ENCODE peak calls at places on chromosomes 1 and 21, in nine cellular contexts. I, O, L, W, G, S, A, K and R are unnamed samples.

GRCh38 chr1:99969260-99969728 is 502 bp upstream of the SLC35A3 start:
- DNase-seq in I (peak), O (no peak), L (peak), W (no peak), G (no peak), S (peak), A (no peak), K (no peak), R (no peak)

GRCh38 chr1:188164459-188164858 is 1335.7 kb downstream of the PLA2G4A start:
- DNase-seq in I (no peak), O (no peak), L (no peak), W (no peak), G (no peak), S (no peak), A (no peak), K (no peak), R (no peak)

GRCh38 chr1:212062832-212063438 is 27.4 kb downstream of the DTL start:
- DNase-seq in I (peak), O (no peak), L (no peak), W (peak), G (no peak), S (peak), A (no peak), K (no peak), R (no peak)

GRCh38 chr1:67097305-67097704 is 37.5 kb downstream of the C1orf141 start:
- DNase-seq in I (peak), O (no peak), L (no peak), W (no peak), G (no peak), S (peak), A (no peak), K (no peak), R (no peak)

GRCh38 chr1:55015123-55015522 is 16.4 kb downstream of the BSND start:
- DNase-seq in I (no peak), O (peak), L (no peak), W (no peak), G (no peak), S (no peak), A (peak), K (no peak), R (no peak)

GRCh38 chr1:218347316-218347712 is 2.2 kb downstream of the TGFB2 start:
- DNase-seq in I (peak), O (no peak), L (no peak), W (no peak), G (no peak), S (no peak), A (no peak), K (peak), R (no peak)

GRCh38 chr1:231216515-231216914 is 24.5 kb upstream of the GNPAT start:
- DNase-seq in I (peak), O (no peak), L (no peak), W (no peak), G (no peak), S (no peak), A (peak), K (no peak), R (peak)

GRCh38 chr1:59643526-59643925 is 171.2 kb upstream of the HOOK1 start:
- DNase-seq in I (no peak), O (no peak), L (no peak), W (no peak), G (no peak), S (no peak), A (no peak), K (no peak), R (no peak)

GRCh38 chr1:212431656-212432055 is 1.1 kb upstream of the NENF start:
- DNase-seq in I (peak), O (no peak), L (no peak), W (no peak), G (no peak), S (no peak), A (no peak), K (no peak), R (no peak)

GRCh38 chr1:2499260-2499659 is 23.2 kb downstream of the PLCH2 start:
- DNase-seq in I (no peak), O (no peak), L (no peak), W (no peak), G (no peak), S (no peak), A (no peak), K (no peak), R (no peak)
- H3K27ac ChIP-seq in I (no peak), O (no peak), L (no peak), W (no peak), G (no peak), S (no peak), A (no peak), K (no peak), R (no peak)

GRCh38 chr1:194466706-194467105 is 1280.3 kb upstream of the B3GALT2 start:
- DNase-seq in I (peak), O (no peak), L (no peak), W (no peak), G (no peak), S (no peak), A (no peak), K (no peak), R (no peak)
- TF ChIP-seq CTCF in I (peak), O (no peak), L (no peak), W (no peak), G (no peak), S (no peak), A (no peak), K (no peak), R (no peak)

DNA sequence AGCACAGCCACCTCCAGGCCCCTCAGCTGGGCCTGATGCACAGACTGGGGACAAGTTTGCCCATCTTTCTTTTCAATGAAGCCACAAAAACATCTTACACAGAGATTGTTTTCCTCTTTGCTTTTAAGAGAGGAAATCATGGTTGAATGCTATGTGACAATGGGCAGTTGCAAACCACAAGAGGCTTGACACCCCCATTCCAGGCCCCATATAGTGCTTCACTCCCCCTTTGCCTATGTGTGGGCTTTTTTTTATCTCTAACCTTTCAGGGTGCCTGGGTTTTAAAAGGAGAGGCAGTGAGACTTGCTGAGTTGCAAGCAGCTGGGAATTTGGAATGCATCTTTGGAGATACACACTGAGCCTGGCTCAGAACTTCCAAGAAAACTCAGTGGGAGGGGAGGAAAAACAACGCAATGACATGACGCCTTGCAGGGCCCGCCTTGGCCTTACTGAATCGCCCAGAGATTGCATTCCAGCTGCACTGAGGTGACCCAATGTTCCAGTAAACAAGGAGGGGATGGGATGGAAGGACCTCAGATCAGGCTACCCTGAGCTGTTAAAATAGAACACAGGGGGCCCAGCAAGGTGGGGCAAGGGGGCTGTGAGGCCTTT is 145.2 kb upstream of the ZNF648 start:
- DNase-seq in I (no peak), O (no peak), L (no peak), W (no peak), G (no peak), S (no peak), A (no peak), K (peak), R (peak)
- TF ChIP-seq POLR2AphosphoS5 in I (no peak), O (peak), L (peak), W (no peak), G (no peak), S (no peak), A (no peak), K (peak), R (peak)

DNA sequence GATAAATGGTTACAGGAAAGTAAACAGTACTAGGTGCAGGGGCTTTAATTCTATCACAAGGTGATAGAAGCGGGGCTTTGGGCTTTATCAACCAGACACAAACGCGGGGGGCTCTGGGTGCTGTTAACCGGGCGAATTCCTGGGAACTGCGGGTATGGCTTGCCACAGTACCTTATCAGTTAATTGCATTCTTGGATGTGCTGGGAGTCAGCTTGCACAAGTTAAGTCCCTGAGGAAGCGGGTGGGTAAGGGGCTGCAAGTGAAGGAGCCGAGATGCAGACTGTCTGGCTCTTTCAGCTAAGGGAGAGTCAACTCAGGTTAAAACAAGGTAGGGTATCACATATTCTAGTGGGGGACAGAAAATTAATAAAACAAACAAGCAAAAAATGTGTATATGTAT is 661 bp downstream of the GBP4 start:
- DNase-seq in I (peak), O (no peak), L (no peak), W (peak), G (no peak), S (no peak), A (no peak), K (no peak), R (no peak)
- H3K27ac ChIP-seq in I (no peak), O (peak), L (peak), W (no peak), G (no peak), S (no peak), A (peak), K (peak), R (peak)

DNA sequence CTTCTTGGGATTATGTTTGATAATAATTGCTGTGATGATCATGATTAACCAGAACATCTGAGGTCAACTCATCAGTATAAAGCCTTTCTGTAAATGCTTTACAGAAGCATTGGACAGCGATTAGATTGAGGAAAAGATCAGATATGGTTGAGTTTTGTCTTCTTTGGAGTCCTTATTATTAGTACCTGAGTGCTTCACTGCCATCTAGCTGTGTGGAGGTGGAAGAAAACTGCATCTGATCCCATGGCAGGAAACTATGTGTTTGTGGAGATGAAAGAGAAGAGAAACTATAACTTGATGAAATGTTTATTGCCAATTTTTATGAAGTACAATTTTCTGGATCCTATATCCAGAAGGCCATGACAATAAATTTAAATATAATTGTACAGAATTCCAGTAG is 11.4 kb downstream of the FLG2 start:
- DNase-seq in I (peak), O (no peak), L (no peak), W (no peak), G (no peak), S (peak), A (no peak), K (no peak), R (no peak)
- TF ChIP-seq CTCF in I (peak), O (no peak), L (no peak), W (no peak), G (no peak), S (peak), A (no peak), K (no peak), R (no peak)

DNA sequence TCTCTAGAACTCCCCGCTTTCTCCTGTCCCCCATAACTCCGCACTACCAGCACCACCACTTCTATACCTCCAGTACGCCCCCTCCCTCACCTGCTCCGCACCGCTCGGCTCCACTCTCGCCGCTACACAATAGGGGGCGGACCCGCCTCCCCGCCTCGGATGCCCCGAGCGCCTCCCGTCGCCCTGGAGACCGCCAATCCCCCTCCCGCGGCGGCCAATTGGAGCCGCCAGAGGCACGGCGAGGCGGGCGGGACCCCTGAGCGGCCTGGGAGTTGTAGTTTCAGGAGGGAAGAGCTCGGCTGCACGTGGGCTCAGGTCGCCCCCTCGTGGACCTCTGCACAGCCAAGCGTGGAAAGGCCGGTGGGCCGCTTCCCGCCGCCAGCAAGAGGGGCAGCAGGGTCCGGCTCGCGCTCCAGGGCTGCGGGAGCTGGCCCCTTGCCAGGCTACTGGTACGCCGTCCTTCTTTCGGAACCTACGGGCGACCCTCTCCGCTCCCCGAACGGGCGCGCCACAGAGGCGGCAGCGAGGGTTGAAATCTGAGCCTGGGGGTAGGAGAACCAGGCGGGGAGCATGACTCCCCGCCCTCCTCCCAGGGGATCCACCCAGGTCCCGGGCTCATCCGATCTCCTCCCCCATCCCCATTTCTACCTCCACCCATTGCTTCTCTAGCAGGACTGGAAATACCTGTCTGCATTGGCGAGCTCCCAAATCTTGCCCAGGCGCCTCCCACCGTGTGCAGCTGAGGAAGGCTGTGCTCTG is at the start of gene IGSF9:
- DNase-seq in I (peak), O (peak), L (peak), W (peak), G (no peak), S (peak), A (peak), K (peak), R (peak)
- TF ChIP-seq POLR2AphosphoS5 in I (peak), O (peak), L (peak), W (no peak), G (no peak), S (peak), A (peak), K (peak), R (peak)

GRCh38 chr1:234897754-234898454 is 230.7 kb downstream of the TOMM20 start:
- DNase-seq in I (no peak), O (no peak), L (no peak), W (no peak), G (no peak), S (no peak), A (no peak), K (no peak), R (no peak)
- H3K27ac ChIP-seq in I (no peak), O (peak), L (no peak), W (no peak), G (no peak), S (no peak), A (no peak), K (no peak), R (peak)

GRCh38 chr21:32256226-32256625 is 22.6 kb downstream of the MIS18A start:
- DNase-seq in I (no peak), O (no peak), L (no peak), W (no peak), G (no peak), S (no peak), A (no peak), K (no peak), R (no peak)

GRCh38 chr21:32260130-32260529 is 18.7 kb downstream of the MIS18A start:
- DNase-seq in I (no peak), O (no peak), L (no peak), W (no peak), G (no peak), S (no peak), A (no peak), K (no peak), R (no peak)

GRCh38 chr21:32256873-32257620 is 21.8 kb downstream of the MIS18A start:
- DNase-seq in I (no peak), O (no peak), L (peak), W (peak), G (no peak), S (no peak), A (no peak), K (peak), R (peak)

GRCh38 chr21:32261929-32262328 is 16.9 kb downstream of the MIS18A start:
- DNase-seq in I (no peak), O (no peak), L (no peak), W (no peak), G (peak), S (no peak), A (no peak), K (no peak), R (no peak)

DNA sequence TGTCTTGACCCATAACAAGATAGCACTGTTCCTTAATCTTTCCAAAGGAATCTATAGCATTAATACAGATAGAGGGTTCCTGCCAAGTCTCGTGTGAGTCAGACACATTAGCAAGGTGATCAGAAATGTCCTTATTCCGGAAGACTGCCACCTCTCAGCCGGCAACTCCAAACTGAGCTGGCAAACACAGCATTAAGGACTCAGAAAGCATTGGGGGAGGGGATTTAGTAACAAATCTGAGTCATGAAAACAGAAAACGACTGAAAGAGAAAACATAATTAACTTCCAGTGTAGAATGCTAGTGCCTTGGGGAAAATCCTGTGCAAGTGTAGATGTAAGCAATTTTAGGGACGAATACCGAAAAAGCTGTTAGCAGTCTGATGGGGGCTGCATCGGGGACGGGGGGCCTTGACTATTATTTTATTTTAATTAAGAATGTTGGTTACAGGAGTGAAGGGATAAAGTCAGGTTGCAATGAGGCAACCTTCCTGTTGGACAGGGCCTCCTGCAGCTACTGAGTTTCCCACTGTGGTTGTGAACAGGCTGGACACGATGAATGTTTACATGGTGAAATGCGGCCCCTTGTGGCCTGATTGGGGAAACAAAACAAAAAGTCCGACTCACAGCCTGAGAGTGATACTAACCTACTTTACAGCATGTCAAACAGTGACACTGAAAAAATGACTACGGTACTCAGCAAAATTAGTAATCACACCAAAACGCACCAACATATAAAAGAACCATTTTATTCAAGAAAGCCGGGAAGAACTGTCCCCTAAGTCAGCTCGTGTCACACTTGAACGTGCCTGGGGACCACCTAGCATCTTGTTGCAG is 20.7 kb downstream of the MIS18A start:
- DNase-seq in I (peak), O (peak), L (peak), W (peak), G (peak), S (peak), A (no peak), K (peak), R (peak)
- TF ChIP-seq CTCF in I (peak), O (peak), L (peak), W (peak), G (peak), S (peak), A (peak), K (peak), R (no peak)